ENCODE peak calls at places on chromosomes 12 and 14, in nine cellular contexts. P is kidney, X is mammary epithelial cell, T is sigmoid colon, U is lung, V is fibroblast of lung, I is mesendoderm, R is GM23248, H is thyroid gland. W is an unnamed sample.

GRCh38 chr14:86481105-86481504 is 951.2 kb downstream of the FLRT2 start:
- DNase-seq in H (no peak), V (peak; percentile 8), U (no peak), P (no peak), X (no peak), T (no peak), R (no peak), I (peak; percentile 72), W (no peak)

GRCh38 chr12:12018454-12018853 is 52.3 kb upstream of the BCL2L14 start:
- DNase-seq in T (peak; percentile 53), V (peak; percentile 58), R (peak; percentile 21), P (peak; percentile 74), I (no peak), H (peak; percentile 73), X (peak; percentile 90), U (no peak), W (no peak)

GRCh38 chr12:31890295-31891285 is 68.6 kb upstream of the RESF1 start:
- DNase-seq in V (no peak), R (no peak), H (no peak), I (no peak), U (no peak), T (no peak), X (no peak), P (no peak), W (peak; percentile 63)

GRCh38 chr14:87043667-87044200 is 949.2 kb downstream of the GALC start:
- DNase-seq in T (no peak), I (no peak), U (no peak), V (no peak), P (no peak), H (no peak), R (no peak), X (no peak), W (no peak)

GRCh38 chr12:76096079-76096651 is 11.7 kb upstream of the NAP1L1 start:
- DNase-seq in T (no peak), X (no peak), V (no peak), H (no peak), R (no peak), P (no peak), I (no peak), U (no peak), W (no peak)

GRCh38 chr12:51811203-51811805 is 37.2 kb downstream of the FIGNL2 start:
- DNase-seq in U (no peak), R (no peak), V (no peak), H (no peak), I (no peak), T (no peak), P (no peak), X (no peak), W (no peak)

GRCh38 chr14:91229743-91230200 is 14.7 kb downstream of the GPR68 start:
- DNase-seq in T (no peak), H (no peak), I (no peak), P (no peak), R (peak; percentile 66), X (peak; percentile 71), V (no peak), U (no peak), W (peak; percentile 88)

GRCh38 chr14:105117710-105118385 is 50.7 kb downstream of the JAG2 start:
- DNase-seq in U (no peak), I (no peak), X (no peak), T (no peak), R (no peak), P (no peak), H (no peak), V (no peak), W (no peak)

GRCh38 chr12:105085537-105085936 is 1.3 kb upstream of the ALDH1L2 start:
- DNase-seq in P (no peak), H (no peak), X (no peak), I (no peak), T (no peak), V (no peak), U (no peak), R (peak; percentile 32), W (no peak)

GRCh38 chr12:68790081-68790951 is 17.7 kb upstream of the MDM2 start:
- DNase-seq in T (no peak), X (no peak), U (no peak), P (no peak), I (no peak), V (no peak), H (no peak), R (no peak), W (no peak)

GRCh38 chr14:82999802-83000201 is 1466.1 kb upstream of the SEL1L start:
- DNase-seq in X (no peak), I (peak; percentile 42), V (peak; percentile 14), T (no peak), R (peak; percentile 6), H (no peak), P (no peak), U (no peak), W (no peak)

GRCh38 chr12:89280833-89281533 is 71.3 kb downstream of the DUSP6 start:
- DNase-seq in R (no peak), H (no peak), P (peak; percentile 39), I (no peak), U (no peak), T (no peak), X (no peak), V (no peak), W (peak; percentile 66)

GRCh38 chr14:20522332-20522731 is 17.0 kb downstream of the RNASE10 start:
- DNase-seq in U (no peak), X (no peak), T (no peak), H (no peak), I (peak; percentile 11), V (no peak), R (no peak), P (no peak), W (no peak)

GRCh38 chr12:121673013-121673441 is 3.6 kb upstream of the MORN3 start:
- DNase-seq in U (peak; percentile 33), T (peak; percentile 82), H (peak; percentile 23), I (peak; percentile 45), P (peak; percentile 78), R (peak; percentile 34), V (no peak), X (no peak), W (no peak)

GRCh38 chr14:80117876-80118275 is 93.4 kb downstream of the DIO2 start:
- DNase-seq in U (no peak), I (no peak), X (no peak), H (peak; percentile 71), R (no peak), T (no peak), V (no peak), P (no peak), W (no peak)

GRCh38 chr12:50538178-50538577 is 33.4 kb downstream of the DIP2B start:
- DNase-seq in R (no peak), T (no peak), U (no peak), H (no peak), X (no peak), V (no peak), P (no peak), I (no peak), W (no peak)

GRCh38 chr14:22185191-22185590 is 403.8 kb downstream of the DAD1 start:
- DNase-seq in I (no peak), T (no peak), X (peak; percentile 25), R (peak; percentile 1), V (peak; percentile 46), P (no peak), U (no peak), H (no peak), W (no peak)

GRCh38 chr14:100552524-100553125 is 34.6 kb downstream of the BEGAIN start:
- DNase-seq in I (no peak), U (no peak), X (no peak), P (no peak), T (no peak), R (no peak), H (no peak), V (no peak), W (no peak)

GRCh38 chr12:2283910-2284309 is 231.1 kb downstream of the CACNA1C start:
- DNase-seq in R (peak; percentile 70), T (no peak), X (no peak), P (no peak), H (peak; percentile 16), U (no peak), V (peak; percentile 67), I (no peak), W (no peak)
- H3K27ac ChIP-seq in R (peak overlapping the region; percentile 94), T (peak overlapping the region; percentile 87), X (no peak overlapping the region), P (no peak overlapping the region), H (peak overlapping the region; percentile 38), U (peak overlapping the region; percentile 35), V (peak overlapping the region; percentile 85), I (no peak overlapping the region), W (no peak overlapping the region)

GRCh38 chr14:102902086-102902485 is 20.4 kb upstream of the AMN start:
- DNase-seq in H (no peak), X (no peak), R (no peak), I (no peak), U (no peak), T (no peak), V (no peak), P (no peak), W (no peak)

GRCh38 chr14:102902523-102903247 is 19.8 kb upstream of the AMN start:
- DNase-seq in R (no peak), P (no peak), X (no peak), T (no peak), I (no peak), H (no peak), V (no peak), U (no peak), W (no peak)

GRCh38 chr14:102900631-102901571 is 21.6 kb upstream of the AMN start:
- DNase-seq in X (no peak), V (no peak), U (no peak), H (peak; percentile 63), R (no peak), P (no peak), T (no peak), I (no peak), W (no peak)

GRCh38 chr14:102903248-102903888 is 19.1 kb upstream of the AMN start:
- DNase-seq in V (no peak), T (no peak), R (no peak), P (peak; percentile 49), I (no peak), X (no peak), U (no peak), H (peak; percentile 86), W (no peak)

DNA sequence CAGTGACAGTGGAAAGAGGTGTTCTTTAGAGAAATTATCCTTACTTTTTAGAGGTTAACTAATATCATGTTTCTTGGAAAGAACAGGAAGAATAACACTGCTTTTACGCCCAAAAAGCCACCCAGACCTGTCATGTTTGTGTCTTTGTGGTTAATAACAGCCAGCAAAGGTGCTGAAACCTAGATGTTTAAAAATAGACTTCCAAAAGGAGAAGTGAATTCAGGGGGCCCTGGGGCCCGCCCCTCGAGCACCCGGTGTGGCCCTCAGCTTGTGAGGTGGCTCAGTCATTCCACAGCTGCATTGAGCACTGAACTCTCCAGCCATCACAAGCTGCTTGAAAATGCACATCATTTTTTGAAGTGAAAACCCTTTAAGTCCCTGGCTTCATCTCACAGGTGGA is 20.8 kb upstream of the AMN start:
- DNase-seq in X (no peak), U (no peak), V (no peak), I (no peak), H (no peak), R (no peak), P (no peak), T (no peak), W (no peak)
- H3K4me3 ChIP-seq in X (no peak overlapping the region), U (no peak overlapping the region), V (no peak overlapping the region), I (no peak overlapping the region), H (no peak overlapping the region), R (no peak overlapping the region), P (no peak overlapping the region), T (no peak overlapping the region), W (no peak overlapping the region)

GRCh38 chr12:113226696-113227095 is 5.4 kb downstream of the TPCN1 start:
- DNase-seq in P (peak; percentile 58), R (no peak), V (no peak), I (no peak), U (no peak), H (no peak), T (no peak), X (no peak), W (no peak)
- H3K4me1 ChIP-seq in P (peaks cover 39% of the 10 kb centered on the region), R (peaks cover 20% of the 10 kb centered on the region), V (peaks cover 13% of the 10 kb centered on the region), I (peaks cover 5% of the 10 kb centered on the region), U (peaks cover 8% of the 10 kb centered on the region), H (peaks cover 59% of the 10 kb centered on the region), T (peaks cover 45% of the 10 kb centered on the region), X (peaks cover 21% of the 10 kb centered on the region), W (peaks cover 59% of the 10 kb centered on the region)

GRCh38 chr14:75811862-75812505 is 150.9 kb downstream of the TTLL5 start:
- DNase-seq in T (no peak), X (no peak), R (no peak), V (no peak), P (no peak), H (no peak), U (no peak), I (no peak), W (no peak)
- H3K27ac ChIP-seq in T (no peak overlapping the region), X (no peak overlapping the region), R (no peak overlapping the region), V (no peak overlapping the region), P (no peak overlapping the region), H (no peak overlapping the region), U (no peak overlapping the region), I (no peak overlapping the region), W (no peak overlapping the region)